ENCODE peak calls at places on chromosomes 5 and 9, in ten cellular contexts. U is ovary, H is IMR-90, E is body of pancreas, D is spleen, K is HepG2, M is tibial nerve, L is esophagus squamous epithelium, V is adrenal gland, N is HCT116. Z is an unnamed sample. For H3K4me1, the result is how much of the 10 kb centered on the place peaks cover.

GRCh38 chr5:151745071-151745705 is 13.2 kb downstream of the ATOX1 start:
- DNase-seq in N (peak), M (peak), K (no peak), V (peak), D (no peak), H (peak), U (no peak), L (peak), E (peak), Z (no peak)

GRCh38 chr5:151148583-151148982 is 9.0 kb downstream of the ANXA6 start:
- DNase-seq in H (no peak), D (no peak), U (no peak), L (no peak), M (no peak), V (no peak), N (no peak), E (no peak), K (no peak), Z (no peak)

GRCh38 chr5:19179561-19179960 is 808.4 kb downstream of the CDH18 start:
- DNase-seq in V (no peak), U (no peak), N (no peak), M (no peak), E (no peak), D (no peak), K (no peak), H (no peak), L (no peak), Z (no peak)

GRCh38 chr5:32279786-32280185 is 33.0 kb downstream of the MTMR12 start:
- DNase-seq in N (no peak), K (no peak), E (no peak), H (no peak), D (no peak), L (no peak), V (no peak), U (no peak), M (no peak), Z (no peak)

GRCh38 chr9:16884373-16884772 is 13.9 kb upstream of the BNC2 start:
- DNase-seq in V (no peak), M (no peak), L (no peak), N (no peak), E (no peak), D (no peak), H (no peak), U (no peak), K (no peak), Z (no peak)

GRCh38 chr5:132134384-132134783 is 60.8 kb downstream of the CSF2 start:
- DNase-seq in N (peak), E (no peak), H (peak), D (no peak), M (no peak), L (no peak), U (no peak), K (peak), V (no peak), Z (no peak)

GRCh38 chr9:93908591-93909241 is 46.4 kb downstream of the BARX1 start:
- DNase-seq in L (no peak), E (peak), U (no peak), N (no peak), H (no peak), D (peak), M (no peak), K (no peak), V (no peak), Z (no peak)

GRCh38 chr9:93606187-93606586 is 29.8 kb downstream of the PHF2 start:
- DNase-seq in N (no peak), V (no peak), M (no peak), D (no peak), E (no peak), K (no peak), L (no peak), U (no peak), H (no peak), Z (no peak)

GRCh38 chr5:165538065-165538464 is 2032.6 kb downstream of the MAT2B start:
- DNase-seq in N (no peak), K (no peak), V (no peak), U (no peak), L (no peak), H (peak), E (no peak), M (no peak), D (no peak), Z (no peak)

GRCh38 chr9:130024597-130024994 is 18.4 kb downstream of the FNBP1 start:
- DNase-seq in D (no peak), N (no peak), H (peak), U (no peak), M (no peak), K (peak), V (no peak), E (no peak), L (no peak), Z (no peak)

GRCh38 chr5:101278011-101278687 is 375.1 kb upstream of the ST8SIA4 start:
- DNase-seq in M (no peak), E (no peak), H (peak), K (no peak), V (no peak), U (no peak), N (no peak), D (no peak), L (no peak), Z (no peak)

GRCh38 chr5:132686193-132686592 is 12.4 kb downstream of the IL4 start:
- DNase-seq in D (no peak), N (no peak), H (no peak), K (no peak), V (no peak), L (no peak), U (no peak), M (no peak), E (no peak), Z (no peak)

GRCh38 chr5:140205216-140205615 is 30.2 kb downstream of the CYSTM1 start:
- DNase-seq in K (no peak), H (no peak), E (no peak), V (no peak), N (no peak), U (no peak), D (no peak), M (no peak), L (no peak), Z (no peak)

GRCh38 chr5:16127865-16128544 is 51.6 kb downstream of the MARCHF11 start:
- DNase-seq in V (no peak), D (no peak), H (no peak), U (no peak), K (no peak), L (no peak), M (no peak), N (no peak), E (no peak), Z (no peak)

GRCh38 chr5:9553561-9553960 is 7.7 kb upstream of the SEMA5A start:
- DNase-seq in H (no peak), M (no peak), D (no peak), E (no peak), V (no peak), N (no peak), L (no peak), K (no peak), U (no peak), Z (no peak)

GRCh38 chr9:22415941-22416691 is 30.5 kb upstream of the DMRTA1 start:
- DNase-seq in L (no peak), K (no peak), N (no peak), H (no peak), M (no peak), V (no peak), D (no peak), U (no peak), E (no peak), Z (no peak)

GRCh38 chr5:142700566-142700965 is 14.7 kb upstream of the FGF1 start:
- DNase-seq in L (no peak), D (no peak), H (no peak), M (no peak), K (no peak), N (no peak), U (no peak), E (no peak), V (no peak), Z (no peak)

GRCh38 chr5:59746261-59746765 is 147.2 kb downstream of the PDE4D start:
- DNase-seq in M (no peak), U (no peak), V (no peak), H (peak), K (no peak), N (no peak), L (no peak), E (no peak), D (no peak), Z (no peak)

GRCh38 chr5:41510176-41510831 is at the start of gene PLCXD3:
- DNase-seq in L (no peak), E (peak), N (no peak), V (peak), H (no peak), U (peak), K (no peak), D (peak), M (no peak), Z (no peak)

GRCh38 chr9:37174247-37174646 is 53.9 kb downstream of the ZCCHC7 start:
- DNase-seq in L (no peak), K (no peak), N (no peak), E (no peak), M (no peak), D (no peak), U (no peak), V (no peak), H (peak), Z (no peak)

GRCh38 chr5:36346891-36347290 is 45.2 kb upstream of the RANBP3L start:
- DNase-seq in H (no peak), M (no peak), U (no peak), K (no peak), E (no peak), V (no peak), L (no peak), D (no peak), N (no peak), Z (no peak)

GRCh38 chr5:156326718-156327259 is at the start of gene SGCD:
- DNase-seq in K (no peak), M (peak), N (no peak), D (no peak), V (peak), L (no peak), H (peak), U (peak), E (peak), Z (peak)

GRCh38 chr5:169052207-169052606 is 248.7 kb downstream of the SLIT3 start:
- DNase-seq in D (no peak), M (no peak), U (no peak), E (no peak), L (no peak), K (no peak), V (no peak), H (no peak), N (no peak), Z (no peak)

GRCh38 chr5:52961238-52961637 is 27.9 kb upstream of the ITGA2 start:
- DNase-seq in H (no peak), V (no peak), K (no peak), M (no peak), U (no peak), L (no peak), E (no peak), D (no peak), N (no peak), Z (no peak)

GRCh38 chr5:134247411-134247810 is 21.5 kb upstream of the PPP2CA start:
- DNase-seq in U (no peak), L (no peak), V (no peak), K (peak), D (no peak), N (peak), H (peak), E (no peak), M (no peak), Z (no peak)

GRCh38 chr5:153831976-153832375 is 206.7 kb downstream of the FAM114A2 start:
- DNase-seq in K (peak), N (peak), L (no peak), M (no peak), U (no peak), E (no peak), V (no peak), D (no peak), H (peak), Z (no peak)

GRCh38 chr5:6475626-6476312 is 27.1 kb downstream of the UBE2QL1 start:
- DNase-seq in U (peak), L (no peak), N (no peak), K (no peak), D (no peak), H (no peak), V (no peak), M (no peak), E (peak), Z (no peak)

GRCh38 chr5:122757268-122757667 is 17.6 kb upstream of the SNX2 start:
- DNase-seq in E (no peak), L (no peak), D (no peak), M (no peak), K (no peak), H (no peak), U (no peak), V (no peak), N (no peak), Z (no peak)

GRCh38 chr5:142717582-142718215 is 31.8 kb upstream of the FGF1 start:
- DNase-seq in U (no peak), D (no peak), K (peak), E (peak), H (peak), V (no peak), L (no peak), M (peak), N (no peak), Z (peak)

GRCh38 chr5:116135344-116135743 is 50.5 kb downstream of the COMMD10 start:
- DNase-seq in K (no peak), L (no peak), E (no peak), U (no peak), D (no peak), V (no peak), M (no peak), H (no peak), N (no peak), Z (no peak)

GRCh38 chr9:15430920-15431844 is 8.5 kb downstream of the SNAPC3 start:
- DNase-seq in U (no peak), D (no peak), H (no peak), L (no peak), N (no peak), M (no peak), E (peak), K (no peak), V (peak), Z (no peak)

GRCh38 chr5:149264432-149265069 is 7.1 kb upstream of the AFAP1L1 start:
- DNase-seq in E (peak), K (peak), M (no peak), N (peak), U (no peak), L (no peak), V (no peak), D (no peak), H (no peak), Z (no peak)

GRCh38 chr5:17277907-17278306 is 60.5 kb downstream of the BASP1 start:
- DNase-seq in D (no peak), E (no peak), H (no peak), L (no peak), K (no peak), V (no peak), M (no peak), U (no peak), N (no peak), Z (no peak)

DNA sequence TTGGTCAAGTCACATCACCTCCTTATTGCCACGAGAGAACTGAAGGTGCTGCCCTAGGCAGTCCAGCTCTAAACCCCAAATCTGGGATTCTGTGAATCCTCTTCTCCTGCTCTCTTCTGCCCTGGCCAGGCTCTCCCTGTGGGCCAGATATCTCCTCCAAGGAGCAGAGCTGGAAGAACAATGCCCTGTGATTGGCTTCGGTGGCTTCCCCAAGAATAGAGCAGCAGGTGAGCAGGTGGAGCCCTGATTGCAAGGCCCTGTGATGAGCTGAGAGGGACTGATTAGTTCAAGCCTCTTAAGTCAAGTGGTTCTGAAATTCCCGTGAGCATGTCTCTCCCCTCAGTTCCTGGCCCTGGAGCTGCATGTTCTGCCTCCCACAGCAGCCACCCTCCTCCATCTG is 175.3 kb upstream of the BRINP1 start:
- DNase-seq in E (no peak), H (no peak), L (no peak), M (no peak), V (no peak), K (no peak), N (no peak), U (no peak), D (no peak), Z (no peak)
- H3K4me3 ChIP-seq in E (no peak), H (no peak), L (no peak), M (no peak), V (no peak), K (no peak), N (no peak), U (no peak), D (no peak), Z (no peak)

DNA sequence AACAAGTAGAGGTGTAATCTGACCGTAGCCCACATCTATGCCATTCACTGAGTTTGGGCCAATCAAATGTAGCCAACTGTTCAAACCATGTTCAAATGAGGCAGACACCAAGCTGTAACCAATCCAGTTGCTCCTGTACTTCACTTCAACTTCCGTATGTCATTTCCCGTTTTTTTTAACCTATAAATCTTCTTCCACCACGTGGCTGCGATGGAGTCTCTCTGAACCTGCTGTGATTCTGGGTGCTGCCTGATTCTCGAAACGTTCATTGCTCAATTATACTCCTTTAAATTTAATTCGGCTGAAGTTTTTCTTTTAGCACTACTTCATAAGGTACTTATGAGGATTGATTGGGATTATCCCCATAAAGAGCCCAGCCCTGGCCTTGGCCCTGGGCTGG is 179.7 kb downstream of the PIK3R1 start:
- DNase-seq in K (no peak), H (no peak), U (no peak), D (no peak), V (no peak), N (no peak), E (no peak), L (no peak), M (no peak), Z (no peak)
- H3K4me1 ChIP-seq in K (under half), H (under half), U (under half), D (under half), V (under half), N (under half), E (under half), L (under half), M (under half), Z (under half)

GRCh38 chr9:107480386-107480789 is 9.2 kb downstream of the KLF4 start:
- DNase-seq in N (no peak), E (peak), H (peak), M (peak), K (no peak), D (no peak), U (peak), V (peak), L (no peak), Z (peak)

GRCh38 chr9:107474124-107474523 is 15.4 kb downstream of the KLF4 start:
- DNase-seq in D (no peak), V (no peak), E (no peak), K (no peak), U (no peak), L (no peak), H (no peak), N (no peak), M (no peak), Z (no peak)

GRCh38 chr9:107481035-107481434 is 8.5 kb downstream of the KLF4 start:
- DNase-seq in D (no peak), H (no peak), V (no peak), U (no peak), N (no peak), L (no peak), K (no peak), E (no peak), M (no peak), Z (no peak)

GRCh38 chr9:107483666-107484065 is 5.9 kb downstream of the KLF4 start:
- DNase-seq in M (no peak), U (no peak), V (no peak), D (no peak), H (no peak), L (no peak), K (no peak), N (no peak), E (no peak), Z (no peak)

GRCh38 chr9:107478805-107479204 is 10.8 kb downstream of the KLF4 start:
- DNase-seq in E (no peak), H (no peak), M (no peak), U (no peak), K (no peak), V (no peak), D (no peak), L (no peak), N (no peak), Z (no peak)
- TF ChIP-seq POLR2A in E (no peak), H (no peak), M (no peak), U (no peak), K (no peak), V (no peak), D (no peak), L (no peak), N (no peak), Z (no peak)

DNA sequence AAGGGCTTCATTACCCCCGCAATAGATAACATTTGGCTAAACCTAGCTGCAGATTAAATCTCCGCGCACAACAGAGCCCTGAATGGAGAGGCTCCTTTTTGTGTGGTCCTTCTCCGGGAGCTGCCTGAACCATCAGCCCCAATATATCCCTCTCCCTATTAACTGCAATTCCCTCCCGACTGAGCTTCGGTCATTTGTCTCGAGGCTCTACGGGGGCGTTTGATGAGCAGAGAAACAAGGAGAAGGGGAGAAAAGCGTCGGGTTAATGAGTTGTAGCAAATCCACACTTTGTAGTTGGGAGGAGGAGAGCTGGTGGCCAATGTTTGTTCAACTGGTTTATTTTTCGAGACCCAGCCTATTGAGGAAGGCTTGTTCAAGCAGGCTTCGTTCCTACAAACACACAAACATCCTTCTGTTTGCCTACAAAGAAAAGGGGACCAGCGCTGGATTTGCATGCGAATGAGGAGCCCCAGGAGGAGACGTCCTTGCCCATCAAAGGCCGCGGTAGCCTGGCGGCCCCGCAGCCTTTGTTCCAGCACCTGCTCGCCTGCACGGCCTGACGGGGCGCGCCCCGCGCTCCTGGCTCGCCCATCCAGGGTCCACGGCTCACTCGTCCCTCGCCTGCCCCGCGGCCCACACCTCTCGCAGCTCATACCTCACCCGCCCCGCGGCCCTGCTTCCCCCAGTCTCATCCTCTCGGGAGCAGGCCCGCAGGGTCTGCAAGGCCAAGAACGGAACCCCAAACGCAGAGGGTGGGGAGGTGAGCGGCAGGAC is 4.7 kb downstream of the FOXD1 start:
- DNase-seq in E (no peak), H (no peak), V (no peak), L (no peak), U (no peak), K (no peak), M (no peak), N (no peak), D (no peak), Z (no peak)
- H3K4me3 ChIP-seq in E (no peak), H (peak), V (peak), L (no peak), U (no peak), K (no peak), M (peak), N (no peak), D (no peak), Z (no peak)